ENCODE peak calls at places on chromosomes 13 and 19, in eight cellular contexts. F is anterior cingulate cortex, A is NCI-H1694 treated with DMSO at 0.1 percent for 48 hours, X is KG1, E is fibroblast of the conjunctiva, K is cerebellar nuclear complex, M is progenitor cell of endocrine pancreas, D is gastrocnemius medialis. G is an unnamed sample.

GRCh38 chr19:3142292-3142670 is 6.4 kb downstream of the GNA15 start:
- DNase-seq in F (no peak), D (no peak), K (no peak), X (peak; percentile 69), E (peak; percentile 35), A (no peak), M (no peak), G (peak; percentile 83)

GRCh38 chr13:48828962-48829405 is 146.7 kb upstream of the FNDC3A start:
- DNase-seq in A (no peak), X (no peak), F (no peak), E (no peak), M (no peak), D (no peak), K (no peak), G (peak; percentile 56)

GRCh38 chr13:37134411-37135041 is 29.1 kb upstream of the CSNK1A1L start:
- DNase-seq in X (no peak), A (no peak), K (no peak), M (no peak), F (no peak), D (no peak), E (peak; percentile 31), G (no peak)

GRCh38 chr19:49746206-49746958 is 16.7 kb downstream of the TSKS start:
- DNase-seq in M (no peak), A (no peak), E (peak; percentile 22), D (no peak), K (no peak), F (no peak), X (no peak), G (no peak)

GRCh38 chr13:110664673-110665072 is 41.2 kb downstream of the CARS2 start:
- DNase-seq in M (no peak), X (no peak), K (no peak), F (no peak), A (no peak), D (no peak), E (no peak), G (no peak)

GRCh38 chr19:54129617-54129996 is 8.0 kb upstream of the CNOT3 start:
- DNase-seq in F (no peak), M (no peak), E (no peak), K (no peak), X (no peak), D (no peak), A (no peak), G (no peak)

GRCh38 chr13:28147489-28147888 is 9.1 kb downstream of the PAN3 start:
- DNase-seq in F (no peak), X (no peak), E (no peak), A (no peak), D (no peak), M (no peak), K (no peak), G (no peak)

GRCh38 chr13:36858285-36858684 is 39.3 kb downstream of the RFXAP start:
- DNase-seq in A (peak; percentile 67), M (no peak), K (no peak), X (peak; percentile 31), E (peak; percentile 29), F (no peak), D (no peak), G (peak; percentile 75)

GRCh38 chr19:14072535-14073231 is at the start of gene MISP3:
- DNase-seq in X (no peak), K (no peak), A (peak; percentile 45), D (no peak), E (no peak), F (no peak), M (no peak), G (no peak)

GRCh38 chr13:80340643-80341097 is 256 bp downstream of the SPRY2 start:
- DNase-seq in A (peak; percentile 41), M (no peak), X (peak; percentile 75), F (no peak), D (no peak), K (no peak), E (peak; percentile 34), G (peak; percentile 59)

GRCh38 chr19:18612051-18612771 is 459 bp upstream of the TMEM59L start:
- DNase-seq in E (no peak), M (no peak), D (no peak), X (no peak), A (no peak), K (no peak), F (no peak), G (no peak)

GRCh38 chr19:43784251-43784980 is 3.6 kb upstream of the KCNN4 start:
- DNase-seq in E (peak; percentile 66), K (no peak), D (no peak), F (no peak), A (no peak), X (no peak), M (no peak), G (peak; percentile 85)

GRCh38 chr19:18377026-18377425 is 8.9 kb upstream of the GDF15 start:
- DNase-seq in M (no peak), A (no peak), F (no peak), D (no peak), X (no peak), K (no peak), E (no peak), G (no peak)

GRCh38 chr19:46491975-46492682 is 3.5 kb downstream of the PNMA8B start:
- DNase-seq in F (no peak), E (no peak), M (no peak), A (no peak), K (no peak), X (no peak), D (no peak), G (no peak)

GRCh38 chr19:2524840-2525723 is 49.2 kb downstream of the GADD45B start:
- DNase-seq in M (no peak), K (no peak), X (no peak), E (no peak), D (no peak), A (no peak), F (no peak), G (peak; percentile 94)

GRCh38 chr13:69856331-69856730 is 251.3 kb upstream of the ATXN8OS start:
- DNase-seq in E (no peak), A (no peak), X (no peak), K (no peak), F (no peak), M (no peak), D (no peak), G (no peak)

GRCh38 chr13:113857531-113858195 is 6.2 kb downstream of the GAS6 start:
- DNase-seq in K (no peak), E (no peak), F (no peak), D (no peak), X (no peak), M (no peak), A (no peak), G (no peak)

GRCh38 chr13:21528616-21529015 is 69.5 kb upstream of the ZDHHC20 start:
- DNase-seq in E (no peak), X (no peak), A (no peak), F (no peak), D (no peak), M (no peak), K (no peak), G (no peak)

GRCh38 chr19:38726761-38727301 is 17.4 kb downstream of the CAPN12 start:
- DNase-seq in K (no peak), E (no peak), D (no peak), X (no peak), M (no peak), A (no peak), F (no peak), G (no peak)

GRCh38 chr13:37127706-37128241 is 22.3 kb upstream of the CSNK1A1L start:
- DNase-seq in X (no peak), D (no peak), A (peak; percentile 28), K (no peak), F (peak; percentile 6), E (peak; percentile 77), M (no peak), G (no peak)

GRCh38 chr19:28289294-28290063 is 923.5 kb downstream of the UQCRFS1 start:
- DNase-seq in F (peak; percentile 50), E (no peak), A (peak; percentile 4), D (no peak), M (no peak), K (no peak), X (no peak), G (no peak)

GRCh38 chr19:38878575-38879399 is 712 bp upstream of the RINL start:
- DNase-seq in X (no peak), M (no peak), D (no peak), A (no peak), F (no peak), E (no peak), K (no peak), G (no peak)

GRCh38 chr19:29715695-29716581 is 877 bp upstream of the C19orf12 start:
- DNase-seq in D (no peak), A (peak; percentile 3), X (no peak), M (no peak), K (no peak), E (no peak), F (no peak), G (peak; percentile 69)

GRCh38 chr13:73169971-73170370 is 111.2 kb downstream of the KLF5 start:
- DNase-seq in A (no peak), D (no peak), X (no peak), E (no peak), K (no peak), F (no peak), M (no peak), G (no peak)

GRCh38 chr19:11480927-11481776 is at the start of gene ELAVL3:
- DNase-seq in A (peak; percentile 7), M (no peak), X (no peak), D (no peak), K (no peak), F (peak; percentile 63), E (no peak), G (no peak)

GRCh38 chr13:57569981-57570380 is 61.6 kb upstream of the PCDH17 start:
- DNase-seq in K (no peak), X (no peak), A (no peak), M (no peak), E (no peak), F (no peak), D (no peak), G (no peak)

GRCh38 chr19:57465680-57466381 is 8.9 kb upstream of the VN1R1 start:
- DNase-seq in X (peak; percentile 5), D (no peak), K (no peak), M (no peak), E (no peak), F (no peak), A (no peak), G (peak; percentile 74)

GRCh38 chr19:18364826-18365528 is 21.0 kb upstream of the GDF15 start:
- DNase-seq in A (peak; percentile 14), M (no peak), E (peak; percentile 99), F (no peak), D (peak; percentile 34), X (no peak), K (no peak), G (peak; percentile 66)

GRCh38 chr19:55070755-55071502 is 4.7 kb upstream of the EPS8L1 start:
- DNase-seq in K (no peak), E (peak; percentile 64), F (no peak), D (no peak), A (no peak), M (no peak), X (peak; percentile 16), G (peak; percentile 84)

GRCh38 chr19:1097810-1098176 is 2.6 kb upstream of the POLR2E start:
- DNase-seq in A (no peak), M (no peak), F (no peak), X (no peak), E (no peak), D (no peak), K (no peak), G (no peak)

GRCh38 chr19:18774782-18775444 is 16.2 kb downstream of the COMP start:
- DNase-seq in K (no peak), A (no peak), M (no peak), F (no peak), E (no peak), D (no peak), X (no peak), G (no peak)

GRCh38 chr19:41222240-41222639 is 3.2 kb downstream of the AXL start:
- DNase-seq in F (no peak), X (no peak), E (no peak), M (no peak), K (no peak), A (no peak), D (no peak), G (no peak)

G was measured in RKO.